ENCODE peak calls at places on chromosomes 1 and 21, in eight cellular contexts. B is activated naive CD4-positive, alpha-beta T cell treated with anti-CD3 and anti-CD28 coated beads, Interleukin-2, amount 10 ng/mL, durations not matched to agents 7 days and 5 days; K is NCI-H1105 treated with DMSO at 0.1 percent for 48 hours; G is naive thymus-derived CD8-positive, alpha-beta T cell; N is astrocyte of the cerebellum; Z is activated CD8-positive, alpha-beta memory T cell treated with anti-CD3 and anti-CD28 coated beads for 1 hour; S is nucleus accumbens; M is ACHN. D is an unnamed sample.

GRCh38 chr1:46605242-46605641 is 1.2 kb upstream of the MKNK1 start:
- DNase-seq in B (peak; percentile 51), K (no peak), G (peak; percentile 50), N (no peak), Z (no peak), S (no peak), M (no peak), D (peak; percentile 86)

GRCh38 chr1:193335797-193336428 is 149.5 kb upstream of the B3GALT2 start:
- DNase-seq in B (no peak), K (no peak), G (no peak), N (no peak), Z (no peak), S (no peak), M (no peak), D (no peak)

GRCh38 chr1:84223751-84224432 is 77.6 kb upstream of the SAMD13 start:
- DNase-seq in B (no peak), K (no peak), G (no peak), N (no peak), Z (no peak), S (no peak), M (no peak), D (no peak)

GRCh38 chr1:201718346-201719202 is 110.4 kb upstream of the IPO9 start:
- DNase-seq in B (no peak), K (no peak), G (no peak), N (no peak), Z (no peak), S (no peak), M (no peak), D (no peak)

GRCh38 chr1:33640114-33640660 is 167.7 kb downstream of the ZSCAN20 start:
- DNase-seq in B (no peak), K (no peak), G (no peak), N (no peak), Z (no peak), S (no peak), M (no peak), D (no peak)

GRCh38 chr1:169138866-169139670 is 32.6 kb downstream of the ATP1B1 start:
- DNase-seq in B (no peak), K (no peak), G (no peak), N (no peak), Z (no peak), S (no peak), M (no peak), D (no peak)

GRCh38 chr1:57312869-57313268 is 111.0 kb downstream of the DAB1 start:
- DNase-seq in B (no peak), K (no peak), G (no peak), N (no peak), Z (no peak), S (no peak), M (no peak), D (no peak)

GRCh38 chr21:44618909-44619308 is 7.0 kb downstream of the KRTAP10-8 start:
- DNase-seq in B (peak; percentile 71), K (no peak), G (peak; percentile 81), N (no peak), Z (peak; percentile 23), S (no peak), M (no peak), D (peak; percentile 25)

GRCh38 chr1:43143441-43143888 is 28.6 kb downstream of the EBNA1BP2 start:
- DNase-seq in B (no peak), K (no peak), G (no peak), N (no peak), Z (no peak), S (no peak), M (peak; percentile 24), D (peak; percentile 7)

GRCh38 chr1:205538211-205538840 is 33.9 kb downstream of the CDK18 start:
- DNase-seq in B (no peak), K (no peak), G (no peak), N (no peak), Z (no peak), S (no peak), M (no peak), D (no peak)

GRCh38 chr1:56070601-56071000 is 508.8 kb downstream of the PLPP3 start:
- DNase-seq in B (no peak), K (no peak), G (no peak), N (peak; percentile 47), Z (no peak), S (no peak), M (no peak), D (no peak)

GRCh38 chr1:234276389-234276788 is 96.9 kb upstream of the COA6 start:
- DNase-seq in B (no peak), K (no peak), G (no peak), N (no peak), Z (no peak), S (no peak), M (no peak), D (no peak)

GRCh38 chr1:7646981-7647901 is 123.9 kb upstream of the VAMP3 start:
- DNase-seq in B (peak; percentile 70), K (peak; percentile 65), G (peak; percentile 55), N (no peak), Z (peak; percentile 62), S (peak; percentile 41), M (peak; percentile 43), D (peak; percentile 14)

GRCh38 chr1:164611754-164612642 is 53.0 kb downstream of the PBX1 start:
- DNase-seq in B (no peak), K (peak; percentile 83), G (no peak), N (peak; percentile 80), Z (no peak), S (no peak), M (no peak), D (no peak)

GRCh38 chr1:66271216-66271903 is 262.6 kb upstream of the SGIP1 start:
- DNase-seq in B (peak; percentile 57), K (peak; percentile 84), G (peak; percentile 61), N (peak; percentile 98), Z (no peak), S (peak; percentile 63), M (peak; percentile 89), D (no peak)

GRCh38 chr21:45630876-45631275 is 12.6 kb upstream of the PCBP3 start:
- DNase-seq in B (no peak), K (no peak), G (no peak), N (no peak), Z (no peak), S (no peak), M (no peak), D (no peak)

GRCh38 chr1:11929849-11930248 is 3.6 kb upstream of the KIAA2013 start:
- DNase-seq in B (peak; percentile 29), K (no peak), G (no peak), N (no peak), Z (no peak), S (no peak), M (no peak), D (peak; percentile 44)

GRCh38 chr1:221532071-221532755 is 209.7 kb downstream of the DUSP10 start:
- DNase-seq in B (no peak), K (no peak), G (no peak), N (no peak), Z (no peak), S (no peak), M (no peak), D (no peak)

GRCh38 chr1:246679211-246680177 is 44.7 kb upstream of the SCCPDH start:
- DNase-seq in B (no peak), K (no peak), G (no peak), N (no peak), Z (no peak), S (peak; percentile 22), M (no peak), D (no peak)

GRCh38 chr1:185862235-185862634 is 128.0 kb downstream of the HMCN1 start:
- DNase-seq in B (no peak), K (no peak), G (no peak), N (no peak), Z (no peak), S (no peak), M (no peak), D (no peak)

GRCh38 chr1:207049974-207050391 is 1.0 kb downstream of the YOD1 start:
- DNase-seq in B (peak; percentile 71), K (peak; percentile 62), G (peak; percentile 69), N (peak; percentile 13), Z (peak; percentile 22), S (peak; percentile 57), M (peak; percentile 71), D (peak; percentile 68)

GRCh38 chr21:41720250-41720649 is 46.6 kb downstream of the RIPK4 start:
- DNase-seq in B (no peak), K (no peak), G (no peak), N (no peak), Z (no peak), S (no peak), M (no peak), D (no peak)

GRCh38 chr1:151010346-151010726 is 2.1 kb downstream of the PRUNE1 start:
- DNase-seq in B (no peak), K (no peak), G (no peak), N (no peak), Z (no peak), S (no peak), M (no peak), D (no peak)

GRCh38 chr21:32046191-32046590 is 173.4 kb downstream of the HUNK start:
- DNase-seq in B (no peak), K (no peak), G (no peak), N (no peak), Z (no peak), S (no peak), M (no peak), D (no peak)

GRCh38 chr1:192270398-192270797 is 46.4 kb upstream of the RGS21 start:
- DNase-seq in B (no peak), K (no peak), G (no peak), N (no peak), Z (no peak), S (no peak), M (no peak), D (no peak)

GRCh38 chr1:87958201-87958600 is 629.5 kb downstream of the LMO4 start:
- DNase-seq in B (no peak), K (no peak), G (no peak), N (no peak), Z (no peak), S (no peak), M (no peak), D (no peak)

GRCh38 chr1:167107456-167107855 is 13.6 kb downstream of the STYXL2 start:
- DNase-seq in B (no peak), K (no peak), G (no peak), N (no peak), Z (no peak), S (no peak), M (no peak), D (no peak)

GRCh38 chr1:213820362-213821149 is 167.2 kb upstream of the PROX1 start:
- DNase-seq in B (no peak), K (peak; percentile 49), G (no peak), N (no peak), Z (no peak), S (no peak), M (no peak), D (peak; percentile 11)

GRCh38 chr1:39205781-39206464 is 1.4 kb downstream of the MACF1 start:
- DNase-seq in B (no peak), K (no peak), G (peak; percentile 59), N (no peak), Z (no peak), S (no peak), M (no peak), D (peak; percentile 60)

GRCh38 chr1:192256674-192257334 is 60.0 kb upstream of the RGS21 start:
- DNase-seq in B (no peak), K (no peak), G (no peak), N (no peak), Z (no peak), S (no peak), M (no peak), D (no peak)

GRCh38 chr1:107776898-107777663 is 187.9 kb downstream of the VAV3 start:
- DNase-seq in B (no peak), K (peak; percentile 55), G (no peak), N (no peak), Z (no peak), S (no peak), M (no peak), D (no peak)

D was measured in Jurkat, Clone E6-1.